ENCODE peak calls at places on chromosome 10, in four cellular contexts. One of them, this sample, is unnamed. For H3K4me1, the result is how much of the 10 kb centered on the place peaks cover.

GRCh38 chr10:102941401-102941800 is 23.3 kb downstream of the CNNM2 start:
- DNase-seq in MM.1S: no peak
- DNase-seq in cardiac muscle cell: no peak
- DNase-seq in GM23248: no peak
- DNase-seq in this sample: no peak

GRCh38 chr10:88897019-88897853 is 17.2 kb downstream of the STAMBPL1 start:
- DNase-seq in MM.1S: no peak
- DNase-seq in cardiac muscle cell: peak
- DNase-seq in GM23248: peak
- DNase-seq in this sample: no peak

GRCh38 chr10:108424656-108425055 is 1260.2 kb upstream of the SORCS1 start:
- DNase-seq in MM.1S: no peak
- DNase-seq in cardiac muscle cell: no peak
- DNase-seq in GM23248: peak
- DNase-seq in this sample: no peak

GRCh38 chr10:42932116-42932515 is 144.8 kb upstream of the RET start:
- DNase-seq in MM.1S: no peak
- DNase-seq in cardiac muscle cell: no peak
- DNase-seq in GM23248: no peak
- DNase-seq in this sample: no peak

GRCh38 chr10:6313107-6313895 is 110.6 kb downstream of the PFKFB3 start:
- DNase-seq in MM.1S: no peak
- DNase-seq in cardiac muscle cell: no peak
- DNase-seq in GM23248: peak
- DNase-seq in this sample: no peak

GRCh38 chr10:6068422-6068821 is 6.3 kb upstream of the IL2RA start:
- DNase-seq in MM.1S: peak
- DNase-seq in cardiac muscle cell: no peak
- DNase-seq in GM23248: no peak
- DNase-seq in this sample: no peak

GRCh38 chr10:660980-661890 is 28.2 kb downstream of the DIP2C start:
- DNase-seq in MM.1S: no peak
- DNase-seq in cardiac muscle cell: no peak
- DNase-seq in GM23248: no peak
- DNase-seq in this sample: no peak

GRCh38 chr10:69089638-69090599 is 2.0 kb downstream of the SRGN start:
- DNase-seq in MM.1S: peak
- DNase-seq in cardiac muscle cell: no peak
- DNase-seq in GM23248: no peak
- DNase-seq in this sample: no peak

GRCh38 chr10:69451784-69452251 is 553 bp downstream of the TSPAN15 start:
- DNase-seq in MM.1S: no peak
- DNase-seq in cardiac muscle cell: peak
- DNase-seq in GM23248: no peak
- DNase-seq in this sample: no peak

GRCh38 chr10:3949741-3950140 is 164.7 kb upstream of the KLF6 start:
- DNase-seq in MM.1S: no peak
- DNase-seq in cardiac muscle cell: peak
- DNase-seq in GM23248: no peak
- DNase-seq in this sample: no peak

GRCh38 chr10:75102830-75103673 is 8.4 kb upstream of the SAMD8 start:
- DNase-seq in MM.1S: no peak
- DNase-seq in cardiac muscle cell: no peak
- DNase-seq in GM23248: no peak
- DNase-seq in this sample: no peak

GRCh38 chr10:109886788-109887155 is 36.5 kb downstream of the XPNPEP1 start:
- DNase-seq in MM.1S: no peak
- DNase-seq in cardiac muscle cell: no peak
- DNase-seq in GM23248: no peak
- DNase-seq in this sample: no peak
- H3K4me1 ChIP-seq in MM.1S: under half
- H3K4me1 ChIP-seq in cardiac muscle cell: under half
- H3K4me1 ChIP-seq in GM23248: under half
- H3K4me1 ChIP-seq in this sample: under half

DNA sequence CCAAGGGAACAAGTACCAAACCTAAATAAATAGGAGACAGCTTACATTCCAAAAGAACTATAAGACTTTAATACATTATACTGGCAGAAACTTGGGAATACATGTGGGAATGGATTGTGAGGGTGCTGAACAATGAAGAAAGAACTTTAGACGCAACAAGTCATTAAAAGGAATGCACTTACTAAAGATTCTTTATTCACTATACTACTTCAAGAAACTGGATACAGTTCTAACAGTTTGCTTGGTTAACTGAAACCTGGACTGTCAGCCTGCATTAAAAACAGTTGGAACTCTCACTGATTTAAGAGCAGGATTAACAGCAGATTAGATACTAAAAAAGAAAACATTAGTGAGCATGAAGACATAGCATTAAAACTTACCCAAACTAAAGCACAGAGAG is 12.0 kb downstream of the CACUL1 start:
- DNase-seq in MM.1S: no peak
- DNase-seq in cardiac muscle cell: no peak
- DNase-seq in GM23248: peak
- DNase-seq in this sample: no peak
- H3K4me1 ChIP-seq in MM.1S: under half
- H3K4me1 ChIP-seq in cardiac muscle cell: under half
- H3K4me1 ChIP-seq in GM23248: under half
- H3K4me1 ChIP-seq in this sample: under half

DNA sequence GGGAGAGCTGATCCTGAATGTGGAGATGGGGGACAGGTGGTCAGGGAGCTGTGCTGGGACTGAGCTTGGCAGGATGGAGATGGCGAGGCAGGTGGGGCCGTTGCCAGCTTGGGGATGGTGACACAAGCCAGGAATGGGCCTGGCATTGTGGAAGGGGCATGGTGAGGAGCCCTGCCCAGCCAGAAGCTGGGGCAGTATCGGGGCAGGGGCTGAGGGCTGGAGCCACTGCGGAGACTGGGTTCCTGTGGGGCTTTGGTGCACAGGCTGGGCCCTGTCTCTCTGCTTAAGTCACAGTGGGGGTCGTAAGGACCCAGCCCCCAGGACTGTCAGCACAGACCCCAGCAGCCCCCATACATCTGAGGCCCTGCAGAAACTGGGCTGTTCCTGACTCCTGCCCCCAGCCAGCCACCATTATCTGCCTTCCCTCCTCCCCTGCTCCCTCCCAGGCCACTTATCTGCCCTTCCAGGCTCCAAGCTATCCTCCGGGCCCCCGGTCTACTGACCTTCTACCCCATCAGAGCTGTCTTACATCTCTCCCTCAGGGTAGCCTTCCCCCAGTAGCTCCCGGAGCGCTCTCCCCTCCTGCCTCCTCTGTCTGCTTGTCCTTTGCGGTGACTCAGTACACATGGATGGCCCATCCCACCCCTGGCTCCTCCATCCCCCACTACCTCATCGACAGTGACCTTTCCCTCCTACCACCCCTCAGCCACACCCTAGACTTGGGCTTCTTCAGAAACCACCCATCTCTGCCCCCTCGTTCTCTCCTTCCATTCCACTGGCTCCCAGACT is 44.2 kb downstream of the PPIF start:
- DNase-seq in MM.1S: no peak
- DNase-seq in cardiac muscle cell: no peak
- DNase-seq in GM23248: peak
- DNase-seq in this sample: no peak
- H3K4me1 ChIP-seq in MM.1S: under half
- H3K4me1 ChIP-seq in cardiac muscle cell: under half
- H3K4me1 ChIP-seq in GM23248: under half
- H3K4me1 ChIP-seq in this sample: under half

GRCh38 chr10:104323721-104324686 is 14.3 kb downstream of the ITPRIP start:
- DNase-seq in MM.1S: no peak
- DNase-seq in cardiac muscle cell: no peak
- DNase-seq in GM23248: no peak
- DNase-seq in this sample: no peak
- H3K4me1 ChIP-seq in MM.1S: under half
- H3K4me1 ChIP-seq in cardiac muscle cell: under half
- H3K4me1 ChIP-seq in GM23248: under half
- H3K4me1 ChIP-seq in this sample: under half

DNA sequence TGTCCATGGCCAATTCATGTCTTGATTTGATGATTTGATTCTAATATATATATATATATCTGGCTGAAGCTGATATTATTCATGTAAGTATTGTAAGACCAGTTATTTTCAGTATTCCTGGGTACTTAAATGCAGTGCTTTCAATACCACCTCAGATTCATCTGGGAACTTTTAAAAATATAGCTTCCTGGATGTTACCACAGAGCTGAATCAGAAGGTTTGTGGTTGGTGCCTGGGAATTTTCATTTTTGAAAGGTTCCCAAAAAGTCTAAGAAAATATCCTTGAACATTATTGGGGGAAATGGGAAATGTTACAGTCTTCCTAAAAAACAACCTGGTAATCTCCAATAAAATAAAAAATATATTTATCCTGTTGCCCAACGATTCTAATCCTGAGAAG is 10.7 kb upstream of the PPP3CB start:
- DNase-seq in MM.1S: no peak
- DNase-seq in cardiac muscle cell: no peak
- DNase-seq in GM23248: peak
- DNase-seq in this sample: no peak
- H3K4me1 ChIP-seq in MM.1S: under half
- H3K4me1 ChIP-seq in cardiac muscle cell: under half
- H3K4me1 ChIP-seq in GM23248: under half
- H3K4me1 ChIP-seq in this sample: under half

This sample was measured in SJCRH30.